ENCODE peak calls at places on chromosomes 1 and 21, in six cellular contexts. One of them, this sample, is unnamed.

GRCh38 chr1:39105061-39105840 is 79.1 kb downstream of the NDUFS5 start:
- DNase-seq in Calu3: peak; percentile 81
- DNase-seq in heart right ventricle: peak; percentile 83
- DNase-seq in body of pancreas: peak; percentile 82
- DNase-seq in choroid plexus epithelial cell: peak; percentile 69
- DNase-seq in lower lobe of right lung: peak; percentile 84
- DNase-seq in this sample: peak; percentile 94

GRCh38 chr1:45574105-45574626 is 9.7 kb upstream of the NASP start:
- DNase-seq in lower lobe of right lung: no peak
- DNase-seq in body of pancreas: no peak
- DNase-seq in choroid plexus epithelial cell: no peak
- DNase-seq in heart right ventricle: no peak
- DNase-seq in Calu3: no peak
- DNase-seq in this sample: no peak

GRCh38 chr1:65435987-65436386 is 15.5 kb downstream of the LEPR start:
- DNase-seq in lower lobe of right lung: no peak
- DNase-seq in heart right ventricle: no peak
- DNase-seq in body of pancreas: no peak
- DNase-seq in choroid plexus epithelial cell: peak; percentile 76
- DNase-seq in Calu3: no peak
- DNase-seq in this sample: no peak

GRCh38 chr1:15681346-15682290 is 2.5 kb upstream of the PLEKHM2 start:
- DNase-seq in body of pancreas: no peak
- DNase-seq in Calu3: no peak
- DNase-seq in heart right ventricle: no peak
- DNase-seq in lower lobe of right lung: no peak
- DNase-seq in choroid plexus epithelial cell: no peak
- DNase-seq in this sample: no peak

GRCh38 chr21:37000381-37000780 is 6.1 kb upstream of the RIPPLY3 start:
- DNase-seq in body of pancreas: no peak
- DNase-seq in choroid plexus epithelial cell: peak; percentile 33
- DNase-seq in heart right ventricle: no peak
- DNase-seq in Calu3: no peak
- DNase-seq in lower lobe of right lung: no peak
- DNase-seq in this sample: no peak

GRCh38 chr1:110615548-110616130 is 9.5 kb upstream of the KCNA2 start:
- DNase-seq in Calu3: peak; percentile 71
- DNase-seq in heart right ventricle: peak; percentile 48
- DNase-seq in lower lobe of right lung: peak; percentile 58
- DNase-seq in choroid plexus epithelial cell: peak; percentile 82
- DNase-seq in body of pancreas: peak; percentile 76
- DNase-seq in this sample: peak; percentile 68

GRCh38 chr1:89887270-89887669 is 66.4 kb downstream of the LRRC8D start:
- DNase-seq in Calu3: no peak
- DNase-seq in heart right ventricle: no peak
- DNase-seq in choroid plexus epithelial cell: no peak
- DNase-seq in body of pancreas: no peak
- DNase-seq in lower lobe of right lung: no peak
- DNase-seq in this sample: no peak

GRCh38 chr21:42148584-42148983 is 70.4 kb upstream of the ABCG1 start:
- DNase-seq in heart right ventricle: no peak
- DNase-seq in lower lobe of right lung: no peak
- DNase-seq in body of pancreas: no peak
- DNase-seq in Calu3: no peak
- DNase-seq in choroid plexus epithelial cell: no peak
- DNase-seq in this sample: peak; percentile 22

GRCh38 chr1:102002057-102002456 is 5.3 kb upstream of the OLFM3 start:
- DNase-seq in Calu3: no peak
- DNase-seq in body of pancreas: no peak
- DNase-seq in lower lobe of right lung: no peak
- DNase-seq in heart right ventricle: no peak
- DNase-seq in choroid plexus epithelial cell: no peak
- DNase-seq in this sample: no peak

GRCh38 chr1:234603221-234604204 is 6.5 kb downstream of the IRF2BP2 start:
- DNase-seq in heart right ventricle: no peak
- DNase-seq in lower lobe of right lung: no peak
- DNase-seq in body of pancreas: no peak
- DNase-seq in choroid plexus epithelial cell: peak; percentile 66
- DNase-seq in Calu3: no peak
- DNase-seq in this sample: no peak

GRCh38 chr1:168301664-168302320 is 21.1 kb downstream of the TBX19 start:
- DNase-seq in choroid plexus epithelial cell: peak; percentile 60
- DNase-seq in lower lobe of right lung: no peak
- DNase-seq in body of pancreas: no peak
- DNase-seq in Calu3: peak; percentile 91
- DNase-seq in heart right ventricle: no peak
- DNase-seq in this sample: no peak

GRCh38 chr21:44654576-44654950 is at the start of gene KRTAP12-4:
- DNase-seq in heart right ventricle: no peak
- DNase-seq in body of pancreas: no peak
- DNase-seq in Calu3: no peak
- DNase-seq in lower lobe of right lung: no peak
- DNase-seq in choroid plexus epithelial cell: no peak
- DNase-seq in this sample: no peak

GRCh38 chr1:36134805-36135339 is 9.8 kb upstream of the COL8A2 start:
- DNase-seq in lower lobe of right lung: no peak
- DNase-seq in heart right ventricle: no peak
- DNase-seq in choroid plexus epithelial cell: peak; percentile 63
- DNase-seq in body of pancreas: peak; percentile 48
- DNase-seq in Calu3: peak; percentile 66
- DNase-seq in this sample: no peak

GRCh38 chr1:98792123-98792522 is 130.6 kb downstream of the SNX7 start:
- DNase-seq in heart right ventricle: no peak
- DNase-seq in Calu3: no peak
- DNase-seq in choroid plexus epithelial cell: peak; percentile 30
- DNase-seq in body of pancreas: no peak
- DNase-seq in lower lobe of right lung: no peak
- DNase-seq in this sample: no peak
- TF ChIP-seq CTCF in heart right ventricle: no peak
- TF ChIP-seq CTCF in Calu3: no peak
- TF ChIP-seq CTCF in choroid plexus epithelial cell: no peak
- TF ChIP-seq CTCF in body of pancreas: no peak
- TF ChIP-seq CTCF in lower lobe of right lung: no peak
- TF ChIP-seq CTCF in this sample: no peak

DNA sequence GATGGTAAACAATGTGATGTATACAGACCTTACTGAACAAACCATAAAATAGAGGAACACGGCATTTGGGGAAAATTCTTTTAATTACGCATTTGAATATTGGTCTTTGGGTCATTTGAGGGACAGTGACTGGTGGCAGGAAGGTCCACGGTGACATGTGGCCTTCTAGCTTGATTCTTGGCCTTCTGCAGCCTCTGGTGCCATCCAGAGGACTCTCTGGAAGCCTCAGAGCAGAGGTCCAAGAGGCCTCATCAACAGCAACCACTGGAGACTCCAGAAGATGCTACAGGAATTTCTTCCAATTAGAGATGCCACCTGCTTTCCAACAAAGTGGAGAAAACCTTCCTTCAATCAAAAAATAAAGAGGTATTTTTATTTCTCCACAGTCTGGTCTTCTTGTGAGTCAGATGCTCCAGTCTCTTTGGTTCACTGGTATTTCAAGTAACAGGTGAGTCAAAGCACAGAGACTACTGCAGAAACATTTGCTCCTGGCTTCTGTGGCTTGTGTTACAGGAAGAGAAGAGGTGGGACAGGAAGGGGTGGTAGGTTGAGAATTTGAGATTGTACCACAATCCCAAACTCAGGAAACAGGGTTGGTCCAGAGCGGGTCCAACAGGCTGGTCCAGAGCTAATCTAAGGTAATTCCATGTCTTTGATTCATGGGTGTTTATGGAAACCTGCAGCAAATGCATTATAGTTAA is 2.7 kb upstream of the F5 start:
- DNase-seq in Calu3: no peak
- DNase-seq in heart right ventricle: no peak
- DNase-seq in lower lobe of right lung: no peak
- DNase-seq in body of pancreas: no peak
- DNase-seq in choroid plexus epithelial cell: no peak
- DNase-seq in this sample: no peak
- TF ChIP-seq CTCF in Calu3: no peak
- TF ChIP-seq CTCF in heart right ventricle: no peak
- TF ChIP-seq CTCF in lower lobe of right lung: no peak
- TF ChIP-seq CTCF in body of pancreas: no peak
- TF ChIP-seq CTCF in choroid plexus epithelial cell: no peak
- TF ChIP-seq CTCF in this sample: no peak

GRCh38 chr1:205048382-205048781 is 5.4 kb downstream of the CNTN2 start:
- DNase-seq in heart right ventricle: no peak
- DNase-seq in Calu3: no peak
- DNase-seq in choroid plexus epithelial cell: no peak
- DNase-seq in body of pancreas: no peak
- DNase-seq in lower lobe of right lung: no peak
- DNase-seq in this sample: no peak

GRCh38 chr1:205045146-205045545 is 2.1 kb downstream of the CNTN2 start:
- DNase-seq in Calu3: no peak
- DNase-seq in heart right ventricle: no peak
- DNase-seq in body of pancreas: no peak
- DNase-seq in choroid plexus epithelial cell: no peak
- DNase-seq in lower lobe of right lung: no peak
- DNase-seq in this sample: no peak

GRCh38 chr1:205047764-205048231 is 4.8 kb downstream of the CNTN2 start:
- DNase-seq in choroid plexus epithelial cell: no peak
- DNase-seq in heart right ventricle: no peak
- DNase-seq in Calu3: no peak
- DNase-seq in lower lobe of right lung: no peak
- DNase-seq in body of pancreas: no peak
- DNase-seq in this sample: no peak

GRCh38 chr1:205044745-205045144 is 1.7 kb downstream of the CNTN2 start:
- DNase-seq in body of pancreas: no peak
- DNase-seq in lower lobe of right lung: no peak
- DNase-seq in Calu3: no peak
- DNase-seq in heart right ventricle: no peak
- DNase-seq in choroid plexus epithelial cell: no peak
- DNase-seq in this sample: no peak

DNA sequence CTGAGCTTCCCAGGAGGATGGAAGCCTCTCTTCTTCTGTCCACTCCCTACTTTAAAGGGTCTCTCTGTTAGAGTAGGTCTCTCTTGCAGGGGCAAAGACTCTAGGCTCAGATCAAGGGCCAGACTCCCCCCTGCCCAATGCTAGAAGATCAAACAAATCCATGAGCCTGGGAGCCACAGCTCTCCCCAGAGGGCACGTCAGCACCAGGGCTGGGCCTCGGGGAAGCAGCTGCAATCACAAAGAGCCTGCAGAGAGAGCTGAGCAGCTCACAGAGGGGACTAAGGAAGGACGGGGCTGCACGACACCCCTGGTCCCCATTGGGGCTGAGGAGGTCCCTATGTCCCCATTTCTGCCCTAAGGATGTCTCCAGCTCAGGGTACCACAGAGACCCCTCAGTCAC is 3.9 kb downstream of the CNTN2 start:
- DNase-seq in choroid plexus epithelial cell: no peak
- DNase-seq in body of pancreas: no peak
- DNase-seq in Calu3: no peak
- DNase-seq in lower lobe of right lung: no peak
- DNase-seq in heart right ventricle: no peak
- DNase-seq in this sample: no peak
- TF ChIP-seq CTCF in choroid plexus epithelial cell: no peak
- TF ChIP-seq CTCF in body of pancreas: no peak
- TF ChIP-seq CTCF in Calu3: no peak
- TF ChIP-seq CTCF in lower lobe of right lung: no peak
- TF ChIP-seq CTCF in heart right ventricle: no peak
- TF ChIP-seq CTCF in this sample: no peak

GRCh38 chr1:155938220-155938627 is 3.2 kb upstream of the RXFP4 start:
- DNase-seq in Calu3: peak; percentile 58
- DNase-seq in choroid plexus epithelial cell: peak; percentile 83
- DNase-seq in lower lobe of right lung: no peak
- DNase-seq in body of pancreas: no peak
- DNase-seq in heart right ventricle: no peak
- DNase-seq in this sample: no peak
- TF ChIP-seq CTCF in Calu3: peak; percentile 24
- TF ChIP-seq CTCF in choroid plexus epithelial cell: peak; percentile 78
- TF ChIP-seq CTCF in lower lobe of right lung: peak; percentile 61
- TF ChIP-seq CTCF in body of pancreas: peak; percentile 31
- TF ChIP-seq CTCF in heart right ventricle: peak; percentile 74
- TF ChIP-seq CTCF in this sample: peak; percentile 74

GRCh38 chr1:232643227-232643626 is 13.3 kb upstream of the SIPA1L2 start:
- DNase-seq in heart right ventricle: no peak
- DNase-seq in Calu3: no peak
- DNase-seq in lower lobe of right lung: no peak
- DNase-seq in choroid plexus epithelial cell: peak; percentile 33
- DNase-seq in body of pancreas: no peak
- DNase-seq in this sample: no peak
- TF ChIP-seq CTCF in heart right ventricle: no peak
- TF ChIP-seq CTCF in Calu3: no peak
- TF ChIP-seq CTCF in lower lobe of right lung: no peak
- TF ChIP-seq CTCF in choroid plexus epithelial cell: peak; percentile 50
- TF ChIP-seq CTCF in body of pancreas: no peak
- TF ChIP-seq CTCF in this sample: no peak

DNA sequence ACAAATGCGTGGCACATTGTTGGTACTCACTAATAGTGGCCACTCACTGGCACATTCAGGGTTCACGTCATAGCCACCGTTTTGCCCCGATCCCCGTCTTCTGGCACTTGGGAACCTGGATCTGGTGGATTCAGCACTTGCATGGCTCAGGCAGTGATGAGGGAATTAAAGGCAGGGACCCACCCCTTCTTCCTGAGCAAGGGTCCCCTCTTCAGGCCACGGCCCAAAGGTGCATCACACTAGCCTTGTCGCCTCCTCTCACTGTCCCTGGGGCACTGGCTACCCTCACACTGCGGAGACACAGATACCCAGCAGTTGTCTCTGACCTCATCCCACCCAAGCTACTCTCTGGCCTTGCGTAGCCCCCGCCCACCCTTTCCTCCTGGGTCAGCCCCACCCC is 19.9 kb upstream of the LDLRAP1 start:
- DNase-seq in lower lobe of right lung: no peak
- DNase-seq in choroid plexus epithelial cell: peak; percentile 47
- DNase-seq in heart right ventricle: no peak
- DNase-seq in body of pancreas: no peak
- DNase-seq in Calu3: no peak
- DNase-seq in this sample: no peak
- TF ChIP-seq CTCF in lower lobe of right lung: no peak
- TF ChIP-seq CTCF in choroid plexus epithelial cell: peak; percentile 59
- TF ChIP-seq CTCF in heart right ventricle: peak; percentile 13
- TF ChIP-seq CTCF in body of pancreas: no peak
- TF ChIP-seq CTCF in Calu3: no peak
- TF ChIP-seq CTCF in this sample: no peak

DNA sequence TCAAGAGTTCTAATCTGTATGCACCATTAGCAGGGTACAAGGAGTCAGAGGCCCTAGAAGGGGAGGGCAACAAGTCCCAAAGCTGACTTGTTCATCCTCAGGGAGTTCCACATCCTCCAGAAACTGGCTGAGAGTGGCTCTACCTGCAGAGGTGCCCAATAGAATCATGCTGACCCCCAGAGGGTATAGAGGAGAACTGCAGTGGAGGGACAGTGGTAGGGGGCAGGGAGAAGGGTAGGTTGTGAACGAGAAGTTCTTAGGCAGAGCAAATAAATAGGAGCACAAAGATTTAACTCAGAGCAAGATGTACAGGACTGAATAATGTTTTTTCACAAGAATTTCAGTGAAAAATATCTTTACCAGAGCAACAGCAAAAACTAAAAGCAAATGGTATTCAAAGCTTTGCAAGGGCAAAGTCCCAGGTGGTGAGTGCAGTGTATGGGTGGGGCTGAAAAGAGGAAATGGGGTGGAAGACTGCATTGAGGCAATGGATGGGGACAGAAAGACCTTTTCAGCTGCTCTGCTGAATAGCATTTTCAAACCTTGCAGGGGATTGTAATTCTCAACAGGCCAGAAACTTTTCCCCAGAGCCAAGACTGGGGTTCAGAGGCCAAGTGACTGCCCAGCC is 3.1 kb downstream of the FCRL2 start:
- DNase-seq in choroid plexus epithelial cell: no peak
- DNase-seq in heart right ventricle: no peak
- DNase-seq in body of pancreas: no peak
- DNase-seq in Calu3: peak; percentile 70
- DNase-seq in lower lobe of right lung: no peak
- DNase-seq in this sample: no peak
- TF ChIP-seq CTCF in choroid plexus epithelial cell: no peak
- TF ChIP-seq CTCF in heart right ventricle: no peak
- TF ChIP-seq CTCF in body of pancreas: no peak
- TF ChIP-seq CTCF in Calu3: peak; percentile 84
- TF ChIP-seq CTCF in lower lobe of right lung: no peak
- TF ChIP-seq CTCF in this sample: peak; percentile 8